ENCODE peak calls at places on chromosome 11, in ten cellular contexts. T is CD8-positive, alpha-beta T cell; U is A549; I is cardiac fibroblast; O is neural crest cell; D is B cell; J is astrocyte of the spinal cord; R is spleen; M is heart right ventricle; G is SK-N-SH. P is an unnamed sample.

GRCh38 chr11:95605271-95605940 is 184.2 kb downstream of the FAM76B start:
- DNase-seq in T (no peak), U (no peak), I (no peak), O (no peak), D (no peak), J (no peak), R (no peak), M (no peak), G (no peak), P (no peak)

GRCh38 chr11:69666752-69667536 is 8.2 kb downstream of the LTO1 start:
- DNase-seq in T (no peak), U (no peak), I (no peak), O (no peak), D (no peak), J (no peak), R (peak; percentile 51), M (no peak), G (peak; percentile 15), P (no peak)

GRCh38 chr11:353315-353857 is 15.9 kb upstream of the B4GALNT4 start:
- DNase-seq in T (no peak), U (no peak), I (peak; percentile 92), O (no peak), D (no peak), J (peak; percentile 84), R (peak; percentile 83), M (peak; percentile 84), G (no peak), P (no peak)

GRCh38 chr11:122791836-122792235 is 46.5 kb upstream of the CRTAM start:
- DNase-seq in T (no peak), U (no peak), I (peak; percentile 72), O (no peak), D (no peak), J (peak; percentile 75), R (no peak), M (no peak), G (no peak), P (no peak)

GRCh38 chr11:8832571-8833260 is 78.3 kb upstream of the AKIP1 start:
- DNase-seq in T (no peak), U (no peak), I (peak; percentile 74), O (no peak), D (peak; percentile 48), J (peak; percentile 77), R (no peak), M (no peak), G (peak; percentile 68), P (peak; percentile 77)

GRCh38 chr11:62505112-62505783 is 41.4 kb downstream of the AHNAK start:
- DNase-seq in T (no peak), U (no peak), I (no peak), O (peak; percentile 14), D (no peak), J (no peak), R (no peak), M (peak; percentile 51), G (no peak), P (peak; percentile 35)

GRCh38 chr11:76237914-76238313 is 31.6 kb upstream of the WNT11 start:
- DNase-seq in T (no peak), U (peak; percentile 58), I (no peak), O (no peak), D (no peak), J (no peak), R (no peak), M (no peak), G (peak; percentile 43), P (no peak)

GRCh38 chr11:122267602-122268001 is 151.6 kb upstream of the BLID start:
- DNase-seq in T (no peak), U (no peak), I (peak; percentile 90), O (no peak), D (no peak), J (peak; percentile 26), R (no peak), M (no peak), G (peak; percentile 21), P (no peak)

DNA sequence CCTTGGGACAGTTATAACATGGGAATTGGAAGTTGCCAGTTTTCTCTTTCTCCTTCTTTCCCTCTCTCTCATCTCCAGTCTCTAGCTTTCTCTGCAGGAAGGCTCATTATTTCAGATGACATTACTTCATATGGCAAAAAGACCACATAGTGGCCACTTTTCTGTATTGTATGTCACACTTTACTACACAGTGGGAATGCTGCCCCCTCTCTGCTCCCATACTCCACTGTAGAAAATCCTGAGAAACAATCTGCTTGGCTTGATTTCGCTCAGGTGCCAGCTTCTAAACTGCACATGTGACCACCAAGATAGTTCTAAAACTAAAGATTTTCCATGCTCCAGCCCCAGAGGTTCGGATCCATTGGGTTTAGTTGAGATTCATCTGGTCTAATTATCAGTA is 860.7 kb upstream of the CCDC90B start:
- DNase-seq in T (no peak), U (no peak), I (no peak), O (no peak), D (no peak), J (no peak), R (no peak), M (no peak), G (no peak), P (no peak)
- TF ChIP-seq CTCF in T (no peak), U (no peak), I (no peak), O (no peak), D (no peak), J (no peak), R (no peak), M (no peak), G (peak; percentile 10), P (no peak)

GRCh38 chr11:130428692-130429681 is 578 bp upstream of the ADAMTS8 start:
- DNase-seq in T (no peak), U (no peak), I (no peak), O (no peak), D (no peak), J (no peak), R (no peak), M (no peak), G (no peak), P (no peak)

GRCh38 chr11:130428271-130428670 is at the start of gene ADAMTS8:
- DNase-seq in T (no peak), U (no peak), I (no peak), O (no peak), D (no peak), J (no peak), R (no peak), M (no peak), G (peak; percentile 70), P (no peak)

GRCh38 chr11:130427049-130427388 is 1.4 kb downstream of the ADAMTS8 start:
- DNase-seq in T (no peak), U (no peak), I (no peak), O (no peak), D (no peak), J (no peak), R (no peak), M (no peak), G (no peak), P (no peak)

GRCh38 chr11:130426223-130427048 is 2.0 kb downstream of the ADAMTS8 start:
- DNase-seq in T (no peak), U (no peak), I (no peak), O (no peak), D (no peak), J (no peak), R (no peak), M (no peak), G (no peak), P (no peak)

DNA sequence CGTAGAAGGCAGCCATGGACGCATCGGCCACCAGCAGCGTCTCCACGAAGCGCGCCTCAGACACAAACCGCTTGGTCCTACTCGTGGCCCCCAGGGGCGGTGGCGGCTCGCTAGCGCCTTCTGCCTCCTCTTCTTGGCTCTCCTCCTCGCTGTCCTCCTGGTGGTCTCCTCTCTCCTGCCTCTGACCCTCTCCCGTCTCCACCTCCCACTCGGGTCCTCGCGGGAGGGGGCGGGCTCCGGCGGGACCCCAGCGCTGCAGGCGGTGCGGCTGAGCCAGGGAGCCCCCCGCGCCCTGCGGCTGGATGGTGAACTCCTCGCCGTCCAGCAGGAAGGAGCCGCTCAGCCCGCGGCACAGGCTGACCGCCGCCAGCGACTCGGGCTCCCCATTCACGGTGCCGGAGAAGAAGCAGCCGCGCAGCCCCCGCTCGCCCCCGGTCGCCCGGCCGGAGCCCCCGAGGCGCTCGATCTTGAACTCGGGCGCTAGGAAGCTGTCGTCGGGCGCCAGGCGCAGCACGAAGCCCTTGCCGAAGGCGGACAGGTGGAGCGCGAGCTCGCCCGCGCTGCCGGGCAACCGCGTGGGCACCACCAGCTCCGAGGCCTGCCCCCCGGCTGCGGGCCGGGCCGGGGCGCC is 713 bp downstream of the ADAMTS8 start:
- DNase-seq in T (no peak), U (no peak), I (no peak), O (peak; percentile 43), D (no peak), J (no peak), R (no peak), M (no peak), G (peak; percentile 56), P (no peak)
- TF ChIP-seq CTCF in T (no peak), U (no peak), I (peak; percentile 18), O (peak; percentile 44), D (no peak), J (peak; percentile 28), R (no peak), M (no peak), G (peak; percentile 31), P (no peak)

GRCh38 chr11:61297341-61297740 is 2.2 kb upstream of the VWCE start:
- DNase-seq in T (no peak), U (no peak), I (no peak), O (no peak), D (no peak), J (no peak), R (peak; percentile 6), M (no peak), G (no peak), P (no peak)

GRCh38 chr11:61294717-61295595 is at the start of gene VWCE:
- DNase-seq in T (peak; percentile 42), U (peak; percentile 62), I (peak; percentile 64), O (peak; percentile 74), D (peak; percentile 56), J (peak; percentile 35), R (peak; percentile 92), M (peak; percentile 51), G (peak; percentile 89), P (peak; percentile 95)

GRCh38 chr11:61295596-61295926 is 445 bp upstream of the VWCE start:
- DNase-seq in T (no peak), U (no peak), I (no peak), O (no peak), D (no peak), J (no peak), R (peak; percentile 74), M (peak; percentile 24), G (no peak), P (peak; percentile 24)

GRCh38 chr11:61290905-61291690 is 4.0 kb downstream of the VWCE start:
- DNase-seq in T (no peak), U (no peak), I (no peak), O (no peak), D (no peak), J (no peak), R (no peak), M (no peak), G (no peak), P (no peak)

DNA sequence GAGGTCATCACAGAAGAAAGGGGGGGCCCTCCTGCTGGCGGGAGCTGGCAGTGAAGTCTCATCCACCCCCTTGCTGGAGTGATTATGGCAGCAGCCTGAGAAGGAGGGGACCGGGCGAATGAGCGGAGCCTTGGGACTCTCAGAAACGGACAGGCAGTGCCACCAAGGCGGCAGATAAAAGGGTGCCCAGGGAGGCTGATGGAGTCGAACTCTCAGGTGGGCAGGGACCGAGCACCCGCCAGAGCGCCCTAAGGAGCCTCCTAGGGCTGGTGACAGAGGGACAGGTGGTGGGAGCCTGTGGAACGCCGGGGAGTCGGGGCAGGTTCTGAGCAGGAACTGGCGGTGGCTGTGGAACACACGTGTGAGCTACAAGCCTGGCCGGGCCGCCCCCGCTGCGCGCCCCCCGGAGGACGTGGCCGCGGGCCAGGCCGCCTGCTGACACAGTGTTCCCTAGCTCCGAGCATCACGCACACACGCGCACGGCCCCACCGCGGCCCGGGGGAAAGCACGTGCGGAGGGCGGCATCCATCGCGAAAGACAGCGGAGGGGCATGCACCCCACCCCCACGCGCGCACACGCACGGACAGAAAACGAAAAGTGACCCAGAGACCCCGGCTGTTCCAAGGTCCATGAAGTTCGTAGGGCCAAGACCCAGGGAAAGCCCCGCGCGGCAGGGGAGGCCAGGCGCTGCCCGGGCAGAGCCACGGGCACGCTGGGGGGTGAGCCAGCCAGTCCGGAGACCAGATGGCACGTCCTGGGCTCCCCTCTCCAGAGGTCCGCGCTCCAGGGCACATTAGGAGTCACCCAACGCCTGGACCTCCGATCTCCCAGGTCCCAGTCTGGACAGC is 1.0 kb downstream of the VWCE start:
- DNase-seq in T (no peak), U (peak; percentile 67), I (peak; percentile 70), O (peak; percentile 29), D (no peak), J (peak; percentile 33), R (peak; percentile 79), M (peak; percentile 42), G (peak; percentile 88), P (peak; percentile 80)
- TF ChIP-seq CTCF in T (no peak), U (no peak), I (peak; percentile 10), O (no peak), D (no peak), J (no peak), R (no peak), M (no peak), G (no peak), P (no peak)

GRCh38 chr11:14417975-14418374 is 59.0 kb upstream of the RRAS2 start:
- DNase-seq in T (no peak), U (no peak), I (peak; percentile 33), O (no peak), D (no peak), J (no peak), R (no peak), M (no peak), G (no peak), P (no peak)

GRCh38 chr11:14420223-14420622 is 61.2 kb upstream of the RRAS2 start:
- DNase-seq in T (no peak), U (no peak), I (no peak), O (no peak), D (no peak), J (no peak), R (no peak), M (no peak), G (no peak), P (no peak)

GRCh38 chr11:14417186-14417585 is 58.2 kb upstream of the RRAS2 start:
- DNase-seq in T (no peak), U (no peak), I (peak; percentile 26), O (no peak), D (no peak), J (no peak), R (no peak), M (no peak), G (no peak), P (no peak)

GRCh38 chr11:14422052-14422813 is 63.2 kb upstream of the RRAS2 start:
- DNase-seq in T (no peak), U (peak; percentile 85), I (peak; percentile 99), O (peak; percentile 23), D (no peak), J (peak; percentile 98), R (peak; percentile 81), M (peak; percentile 83), G (peak; percentile 69), P (no peak)

DNA sequence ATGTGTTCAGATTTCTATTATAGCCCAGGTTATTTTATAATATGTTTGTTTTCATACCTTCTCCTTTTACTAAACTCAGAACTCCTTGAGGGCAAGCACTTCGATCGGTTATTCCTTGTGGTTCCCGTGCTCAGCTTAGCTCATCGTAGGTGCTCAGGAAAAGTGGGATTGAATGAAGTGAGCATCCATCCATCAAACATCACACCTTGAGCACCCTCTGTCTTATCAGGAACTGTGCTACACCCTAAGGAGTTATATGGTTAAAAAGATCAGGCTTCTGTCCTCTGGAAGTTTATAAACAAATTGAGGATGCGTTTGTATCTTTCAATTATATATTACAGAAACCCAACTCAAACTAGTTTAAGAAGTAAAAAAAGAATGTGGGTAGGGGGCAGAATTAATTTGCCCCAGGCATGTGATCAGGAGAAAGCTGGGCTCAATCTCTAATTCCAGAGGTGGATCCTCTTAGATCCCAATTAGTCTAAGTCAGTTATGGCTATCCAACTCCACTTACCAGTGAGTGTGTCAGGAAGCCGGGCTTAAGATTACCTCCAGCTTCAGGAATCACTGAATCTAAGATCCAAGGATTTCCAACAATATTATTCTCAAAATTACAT is 59.9 kb upstream of the RRAS2 start:
- DNase-seq in T (no peak), U (peak; percentile 67), I (peak; percentile 12), O (no peak), D (no peak), J (no peak), R (no peak), M (no peak), G (peak; percentile 34), P (peak; percentile 44)
- TF ChIP-seq CTCF in T (no peak), U (peak; percentile 65), I (peak; percentile 41), O (peak; percentile 50), D (peak; percentile 43), J (peak; percentile 35), R (no peak), M (no peak), G (peak; percentile 50), P (peak; percentile 40)